ENCODE peak calls at places on chromosomes 11 and 22, in seven cellular contexts. K is brain microvascular endothelial cell; Y is A549; S is RWPE1; J is substantia nigra; O is effector memory CD4-positive, alpha-beta T cell; E is upper lobe of right lung. W is an unnamed sample.

GRCh38 chr11:65879622-65880021 is at the start of gene CTSW:
- DNase-seq in K (no peak), Y (no peak), S (no peak), J (no peak), O (no peak), E (no peak), W (no peak)

GRCh38 chr11:41307371-41308080 is 151.9 kb downstream of the LRRC4C start:
- DNase-seq in K (no peak), Y (no peak), S (no peak), J (no peak), O (no peak), E (no peak), W (no peak)

GRCh38 chr11:95788921-95789505 is 569 bp downstream of the FAM76B start:
- DNase-seq in K (peak), Y (peak), S (peak), J (no peak), O (no peak), E (no peak), W (peak)

GRCh38 chr11:1234771-1235614 is 12.1 kb downstream of the MUC5B start:
- DNase-seq in K (no peak), Y (no peak), S (no peak), J (no peak), O (no peak), E (peak), W (no peak)

GRCh38 chr11:67369801-67370284 is 3.6 kb downstream of the CLCF1 start:
- DNase-seq in K (no peak), Y (no peak), S (no peak), J (no peak), O (no peak), E (no peak), W (no peak)

GRCh38 chr22:46659791-46660186 is 39.6 kb downstream of the GRAMD4 start:
- DNase-seq in K (no peak), Y (no peak), S (no peak), J (no peak), O (no peak), E (no peak), W (no peak)

GRCh38 chr11:119202554-119202953 is 3.6 kb upstream of the CBL start:
- DNase-seq in K (no peak), Y (no peak), S (no peak), J (no peak), O (no peak), E (no peak), W (no peak)

GRCh38 chr11:34345012-34345804 is 12.6 kb downstream of the ABTB2 start:
- DNase-seq in K (peak), Y (peak), S (peak), J (no peak), O (no peak), E (no peak), W (no peak)

GRCh38 chr11:98029832-98030231 is 990.9 kb upstream of the CNTN5 start:
- DNase-seq in K (no peak), Y (no peak), S (no peak), J (no peak), O (no peak), E (no peak), W (no peak)

GRCh38 chr11:107732327-107733051 is 20.6 kb upstream of the SLN start:
- DNase-seq in K (no peak), Y (peak), S (no peak), J (no peak), O (no peak), E (no peak), W (no peak)

GRCh38 chr11:70290341-70291065 is 20.0 kb downstream of the PPFIA1 start:
- DNase-seq in K (no peak), Y (no peak), S (peak), J (no peak), O (no peak), E (no peak), W (peak)
- H3K27ac ChIP-seq in K (no peak), Y (no peak), S (peak), J (no peak), O (no peak), E (no peak), W (peak)

GRCh38 chr11:122696662-122697061 is 41.1 kb downstream of the UBASH3B start:
- DNase-seq in K (no peak), Y (no peak), S (no peak), J (no peak), O (peak), E (no peak), W (no peak)
- H3K27ac ChIP-seq in K (no peak), Y (peak), S (no peak), J (no peak), O (peak), E (no peak), W (no peak)

DNA sequence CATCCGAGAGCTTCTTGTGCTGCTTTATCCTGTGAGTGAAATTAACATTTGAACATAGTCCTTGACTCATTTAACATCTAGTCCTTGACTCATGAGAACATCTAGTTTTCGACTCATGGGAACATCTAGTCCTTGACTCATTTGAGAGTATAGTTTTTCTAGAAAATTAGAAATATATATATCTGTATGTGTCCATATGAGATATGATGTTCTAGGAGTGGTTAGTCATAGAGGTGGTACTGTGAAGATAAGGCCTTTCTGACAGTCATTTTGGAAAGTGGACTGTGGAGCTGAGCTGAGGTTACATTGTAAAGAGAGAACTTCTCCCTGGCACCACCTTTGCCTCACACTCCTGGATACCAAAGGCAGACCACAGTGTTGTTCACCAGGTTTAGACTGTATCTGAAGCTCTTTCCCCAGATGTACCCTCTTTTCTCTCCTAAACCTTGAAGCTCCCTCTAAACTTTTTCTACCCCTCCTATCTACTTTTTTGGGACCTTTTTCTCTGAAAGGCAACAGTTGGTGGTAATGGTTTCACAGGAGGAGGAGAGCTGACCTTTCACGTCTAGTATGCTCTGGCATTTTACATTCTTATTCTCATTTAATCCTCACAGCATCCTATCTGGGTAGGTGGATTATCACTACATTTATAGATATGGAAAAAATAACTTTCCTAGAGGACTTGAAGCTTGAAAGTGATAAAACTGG is 67.2 kb downstream of the PPP2R1B start:
- DNase-seq in K (no peak), Y (no peak), S (no peak), J (no peak), O (no peak), E (no peak), W (no peak)
- H3K27ac ChIP-seq in K (peak), Y (no peak), S (no peak), J (no peak), O (no peak), E (no peak), W (no peak)

GRCh38 chr11:64095286-64095825 is 59.6 kb downstream of the FLRT1 start:
- DNase-seq in K (no peak), Y (no peak), S (no peak), J (no peak), O (no peak), E (no peak), W (no peak)

GRCh38 chr11:64098318-64098831 is 62.6 kb downstream of the FLRT1 start:
- DNase-seq in K (no peak), Y (no peak), S (no peak), J (no peak), O (no peak), E (no peak), W (no peak)

GRCh38 chr11:64097468-64098317 is 62.0 kb downstream of the FLRT1 start:
- DNase-seq in K (no peak), Y (no peak), S (no peak), J (no peak), O (no peak), E (no peak), W (no peak)

GRCh38 chr11:64095949-64096348 is 60.2 kb downstream of the FLRT1 start:
- DNase-seq in K (no peak), Y (no peak), S (no peak), J (no peak), O (no peak), E (no peak), W (no peak)

GRCh38 chr11:64096835-64097234 is 61.1 kb downstream of the FLRT1 start:
- DNase-seq in K (no peak), Y (no peak), S (no peak), J (no peak), O (no peak), E (peak), W (peak)
- H3K27ac ChIP-seq in K (no peak), Y (peak), S (no peak), J (peak), O (no peak), E (no peak), W (peak)

GRCh38 chr22:29309332-29310064 is 3.0 kb downstream of the GAS2L1 start:
- DNase-seq in K (no peak), Y (no peak), S (no peak), J (no peak), O (no peak), E (no peak), W (no peak)

GRCh38 chr22:29310065-29310862 is 3.8 kb downstream of the GAS2L1 start:
- DNase-seq in K (no peak), Y (no peak), S (no peak), J (no peak), O (no peak), E (no peak), W (no peak)

GRCh38 chr22:29312218-29313125 is 3.0 kb downstream of the RASL10A start:
- DNase-seq in K (no peak), Y (no peak), S (no peak), J (no peak), O (no peak), E (peak), W (no peak)

GRCh38 chr22:29311468-29312217 is 3.9 kb downstream of the RASL10A start:
- DNase-seq in K (no peak), Y (no peak), S (no peak), J (no peak), O (no peak), E (no peak), W (no peak)

GRCh38 chr22:29310863-29311339 is 4.5 kb downstream of the GAS2L1 start:
- DNase-seq in K (peak), Y (peak), S (peak), J (peak), O (peak), E (peak), W (peak)
- H3K27ac ChIP-seq in K (peak), Y (peak), S (peak), J (peak), O (no peak), E (peak), W (peak)

DNA sequence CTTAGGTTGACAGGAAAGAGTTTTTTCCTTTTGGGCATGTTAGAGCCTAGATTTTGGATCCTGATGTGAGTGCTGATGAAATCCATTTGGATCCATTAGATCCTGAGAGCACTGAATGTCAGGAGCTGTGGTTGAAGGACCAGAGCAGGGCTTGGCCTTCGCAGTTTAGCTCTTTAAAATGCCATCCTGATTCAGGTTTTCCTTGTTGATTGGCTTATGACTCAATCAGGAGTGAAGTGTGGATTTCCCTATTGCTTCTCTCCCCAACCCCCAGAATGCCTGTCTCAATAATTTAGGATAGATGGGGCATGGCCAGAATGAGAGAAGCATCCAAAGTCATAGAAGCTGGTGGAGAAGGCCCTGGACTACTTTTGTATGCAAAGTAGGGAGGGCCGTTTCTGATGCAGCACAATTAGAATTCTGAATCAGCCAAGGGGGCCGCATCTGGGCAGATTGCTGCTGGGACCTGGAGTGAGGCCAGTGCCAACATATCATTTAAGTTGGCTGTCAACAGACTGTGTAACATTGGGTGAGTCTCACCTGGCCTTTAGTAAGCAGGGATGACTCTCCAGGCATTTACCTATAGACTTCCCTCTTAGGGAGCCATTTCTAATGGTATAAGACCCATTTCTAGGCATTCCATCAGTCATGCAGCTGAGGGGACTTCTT is 80.5 kb downstream of the TEAD1 start:
- DNase-seq in K (no peak), Y (no peak), S (peak), J (no peak), O (no peak), E (no peak), W (no peak)
- H3K27ac ChIP-seq in K (no peak), Y (peak), S (peak), J (no peak), O (no peak), E (no peak), W (no peak)

GRCh38 chr22:38077595-38077994 is 6.4 kb downstream of the SLC16A8 start:
- DNase-seq in K (no peak), Y (no peak), S (no peak), J (no peak), O (no peak), E (no peak), W (no peak)

GRCh38 chr22:38077096-38077495 is 6.9 kb downstream of the SLC16A8 start:
- DNase-seq in K (no peak), Y (no peak), S (no peak), J (no peak), O (no peak), E (no peak), W (no peak)

GRCh38 chr22:38075105-38075825 is 8.7 kb downstream of the SLC16A8 start:
- DNase-seq in K (no peak), Y (no peak), S (no peak), J (no peak), O (no peak), E (no peak), W (no peak)

GRCh38 chr22:38074181-38075104 is 9.5 kb downstream of the SLC16A8 start:
- DNase-seq in K (no peak), Y (no peak), S (no peak), J (no peak), O (no peak), E (no peak), W (no peak)

GRCh38 chr22:38075961-38076360 is 8.0 kb downstream of the SLC16A8 start:
- DNase-seq in K (no peak), Y (no peak), S (no peak), J (no peak), O (no peak), E (no peak), W (no peak)
- H3K27ac ChIP-seq in K (no peak), Y (no peak), S (no peak), J (no peak), O (no peak), E (no peak), W (no peak)

W was measured in caudate nucleus.